ENCODE peak calls at places on chromosomes 4 and X, in five cellular contexts. G is A673, F is HFF-Myc, Y is GM12864, T is GM20000. L is an unnamed sample.

GRCh38 chr4:61531188-61531587 is 331.1 kb downstream of the ADGRL3 start:
- DNase-seq in G (no peak), Y (no peak), F (no peak), T (no peak), L (no peak)

GRCh38 chr4:106530816-106531215 is 162.2 kb upstream of the GIMD1 start:
- DNase-seq in T (no peak), G (no peak), Y (no peak), F (no peak), L (no peak)

GRCh38 chrX:17535229-17535628 is 160.2 kb downstream of the NHS start:
- DNase-seq in F (no peak), Y (no peak), T (peak; percentile 17), G (peak; percentile 57), L (peak; percentile 54)

GRCh38 chr4:64538219-64538618 is 129.0 kb upstream of the TECRL start:
- DNase-seq in F (no peak), G (peak; percentile 4), T (no peak), Y (no peak), L (no peak)

GRCh38 chr4:163603246-163603645 is 108.8 kb downstream of the TMA16 start:
- DNase-seq in Y (no peak), T (no peak), G (no peak), F (no peak), L (no peak)

GRCh38 chr4:43458293-43458692 is 565.8 kb downstream of the GRXCR1 start:
- DNase-seq in Y (no peak), T (no peak), F (no peak), G (no peak), L (no peak)

GRCh38 chr4:40255722-40256281 is 59.0 kb downstream of the RHOH start:
- DNase-seq in G (peak; percentile 72), T (no peak), F (peak; percentile 93), Y (no peak), L (no peak)

GRCh38 chr4:106421441-106422296 is 53.1 kb upstream of the GIMD1 start:
- DNase-seq in G (no peak), Y (no peak), T (no peak), F (no peak), L (no peak)

GRCh38 chrX:46184749-46185148 is 360.5 kb downstream of the ZNF674 start:
- DNase-seq in G (peak; percentile 39), Y (no peak), T (no peak), F (no peak), L (no peak)

GRCh38 chr4:154602404-154603020 is 9.9 kb downstream of the FGG start:
- DNase-seq in G (no peak), T (no peak), Y (no peak), F (no peak), L (no peak)

GRCh38 chr4:98508825-98509539 is 149.4 kb downstream of the TSPAN5 start:
- DNase-seq in G (peak; percentile 89), Y (no peak), T (no peak), F (no peak), L (no peak)

GRCh38 chrX:69158166-69159040 is 6.8 kb downstream of the PJA1 start:
- DNase-seq in G (peak; percentile 71), F (no peak), Y (no peak), T (peak; percentile 49), L (peak; percentile 71)

GRCh38 chr4:12488672-12489071 is 995.5 kb downstream of the RAB28 start:
- DNase-seq in T (no peak), F (no peak), Y (no peak), G (no peak), L (no peak)

GRCh38 chrX:10519761-10520160 is 100.6 kb downstream of the MID1 start:
- DNase-seq in Y (no peak), T (no peak), F (no peak), G (no peak), L (no peak)

GRCh38 chr4:105709081-105709450 is 482 bp downstream of the GSTCD start:
- DNase-seq in F (no peak), G (peak; percentile 45), T (peak; percentile 36), Y (no peak), L (peak; percentile 38)

GRCh38 chrX:40015693-40016092 is 82.1 kb downstream of the BCOR start:
- DNase-seq in T (no peak), F (no peak), G (no peak), Y (no peak), L (peak; percentile 6)

GRCh38 chr4:4602468-4602867 is 60.6 kb upstream of the STX18 start:
- DNase-seq in G (no peak), T (no peak), Y (no peak), F (no peak), L (no peak)

GRCh38 chrX:45508459-45508858 is 307.8 kb upstream of the DIPK2B start:
- DNase-seq in F (no peak), G (no peak), Y (no peak), T (no peak), L (no peak)

GRCh38 chr4:3305610-3306371 is 13.0 kb downstream of the RGS12 start:
- DNase-seq in T (no peak), F (no peak), Y (no peak), G (peak; percentile 24), L (no peak)

GRCh38 chr4:154308207-154308606 is 183.4 kb downstream of the DCHS2 start:
- DNase-seq in Y (no peak), G (no peak), F (no peak), T (no peak), L (no peak)

GRCh38 chr4:125547842-125548241 is 233.1 kb downstream of the FAT4 start:
- DNase-seq in T (no peak), F (no peak), Y (no peak), G (no peak), L (no peak)

GRCh38 chr4:142150483-142150882 is 514.1 kb downstream of the IL15 start:
- DNase-seq in T (no peak), F (no peak), G (no peak), Y (no peak), L (no peak)

GRCh38 chr4:39636786-39637185 is 1.9 kb downstream of the SMIM14 start:
- DNase-seq in Y (no peak), G (no peak), T (no peak), F (no peak), L (no peak)

GRCh38 chrX:151153086-151153485 is 23.3 kb upstream of the GPR50 start:
- DNase-seq in G (peak; percentile 8), Y (no peak), T (no peak), F (peak; percentile 4), L (no peak)

GRCh38 chrX:38055170-38055847 is 49.0 kb downstream of the SYTL5 start:
- DNase-seq in F (no peak), G (peak; percentile 19), Y (no peak), T (no peak), L (no peak)

GRCh38 chr4:186936496-186937375 is 213.1 kb upstream of the FAT1 start:
- DNase-seq in T (no peak), G (no peak), F (peak; percentile 61), Y (no peak), L (no peak)

GRCh38 chrX:64975491-64975890 is 759 bp downstream of the ZC4H2 start:
- DNase-seq in Y (no peak), T (peak; percentile 3), F (no peak), G (no peak), L (no peak)

GRCh38 chr4:5912614-5913019 is 19.7 kb upstream of the CRMP1 start:
- DNase-seq in F (peak; percentile 14), G (no peak), T (no peak), Y (no peak), L (no peak)

GRCh38 chr4:89708903-89709361 is 128.0 kb downstream of the SNCA start:
- DNase-seq in G (no peak), F (no peak), Y (no peak), T (no peak), L (no peak)

DNA sequence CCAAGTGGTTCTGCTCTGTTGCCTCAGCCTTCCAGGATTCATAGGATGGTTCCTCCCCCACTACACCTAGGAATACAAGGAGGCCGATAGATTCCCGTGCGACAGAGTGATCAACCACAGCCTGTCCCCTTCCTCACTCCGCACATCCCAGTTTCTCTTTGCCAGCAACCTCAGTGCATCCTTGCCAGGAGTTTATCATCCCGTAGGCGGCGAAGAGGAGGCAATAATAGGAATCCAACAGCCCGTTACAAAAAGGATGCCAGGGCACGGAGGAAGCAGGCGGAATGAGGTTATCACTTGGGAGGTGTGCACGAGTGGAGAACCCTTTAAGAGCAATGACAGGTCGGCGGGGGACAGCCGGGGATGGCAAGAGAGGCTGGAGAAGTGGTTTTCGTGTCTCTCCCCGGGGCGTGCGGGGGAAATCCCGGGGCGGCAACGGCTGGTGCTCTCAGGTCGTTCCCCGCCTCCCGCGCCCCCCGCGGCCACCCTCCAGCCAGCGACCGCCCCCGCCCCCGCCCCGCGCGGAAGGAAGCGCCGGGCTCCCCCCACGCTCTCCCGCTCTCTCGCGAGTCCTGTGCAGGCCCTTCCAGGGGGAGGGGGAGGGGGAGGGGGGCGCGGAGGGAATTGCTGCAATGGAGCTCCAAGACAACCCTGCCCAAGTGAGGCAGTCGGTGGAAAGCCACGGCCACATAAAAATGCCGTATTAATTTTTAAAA is 1.6 kb downstream of the PPP3CA start:
- DNase-seq in Y (no peak), F (no peak), T (peak; percentile 75), G (peak; percentile 79), L (peak; percentile 73)
- TF ChIP-seq CTCF in Y (no peak), F (no peak), T (no peak), G (no peak), L (no peak)

DNA sequence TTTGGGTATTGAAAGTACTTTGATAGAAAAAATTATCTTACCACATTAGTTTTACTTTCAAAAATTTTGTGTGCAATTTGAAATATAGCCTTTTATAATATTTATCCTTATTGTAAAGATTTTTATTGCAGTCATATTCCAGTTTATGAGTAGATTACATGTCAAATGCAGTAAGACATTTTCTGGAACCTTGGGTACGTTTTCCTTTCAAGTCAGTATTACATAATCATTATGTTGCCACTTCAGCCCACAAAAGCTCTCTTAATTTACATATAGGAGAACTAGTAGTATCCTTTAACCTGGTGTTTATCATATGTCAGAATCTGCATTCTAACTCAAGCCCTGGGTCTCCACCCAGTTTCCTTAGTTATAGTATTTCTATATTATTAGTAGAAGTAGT is 98.5 kb downstream of the CENPC start:
- DNase-seq in Y (no peak), F (no peak), G (no peak), T (no peak), L (no peak)
- TF ChIP-seq CTCF in Y (no peak), F (no peak), G (no peak), T (no peak), L (no peak)

GRCh38 chrX:20218809-20219505 is 47.8 kb downstream of the RPS6KA3 start:
- DNase-seq in T (no peak), F (no peak), G (peak; percentile 75), Y (no peak), L (no peak)
- TF ChIP-seq CTCF in T (no peak), F (no peak), G (peak; percentile 38), Y (no peak), L (no peak)

DNA sequence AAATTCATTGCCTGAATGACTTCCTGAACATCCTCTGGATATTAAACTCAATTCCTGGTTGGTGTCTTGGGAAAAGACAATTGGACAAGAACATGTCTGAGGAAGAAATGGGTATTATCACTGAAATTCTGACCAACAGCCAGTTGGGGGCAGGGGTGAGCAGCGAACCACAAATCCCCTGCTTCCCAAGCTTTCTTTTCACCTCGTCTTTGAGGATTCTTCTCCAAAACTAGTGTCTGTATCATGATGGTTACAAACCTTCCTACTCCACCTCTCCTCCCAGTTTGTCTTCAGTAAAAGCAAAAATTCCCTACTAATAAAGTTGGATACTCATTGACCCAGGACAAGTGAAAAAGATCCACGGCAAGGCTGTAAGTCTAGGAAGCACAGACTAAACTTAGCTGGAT is 48.3 kb upstream of the WDR1 start:
- DNase-seq in T (peak; percentile 54), G (peak; percentile 53), Y (no peak), F (no peak), L (peak; percentile 32)
- TF ChIP-seq CTCF in T (peak; percentile 15), G (peak; percentile 67), Y (peak; percentile 72), F (peak; percentile 64), L (peak; percentile 60)

GRCh38 chrX:14528629-14529287 is 578 bp upstream of the GLRA2 start:
- DNase-seq in T (peak; percentile 12), F (peak; percentile 9), G (peak; percentile 76), Y (no peak), L (peak; percentile 21)
- TF ChIP-seq CTCF in T (peak; percentile 30), F (peak; percentile 47), G (peak; percentile 72), Y (peak; percentile 37), L (peak; percentile 62)